ENCODE peak calls at places on chromosomes 13 and 19, in four cellular contexts. W is glutamatergic neuron; P is HCT116; Q is CD4-positive, alpha-beta T cell. B is an unnamed sample.

GRCh38 chr19:45468159-45468651 is 409 bp downstream of the FOSB start:
- DNase-seq in P (no peak), Q (peak), W (no peak), B (no peak)

GRCh38 chr19:31541396-31541795 is 192.2 kb upstream of the TSHZ3 start:
- DNase-seq in W (no peak), P (no peak), Q (no peak), B (no peak)

GRCh38 chr13:48559638-48560320 is 26.9 kb upstream of the RCBTB2 start:
- DNase-seq in P (no peak), Q (no peak), W (no peak), B (peak)

GRCh38 chr19:44021221-44021620 is 4.0 kb upstream of the ZNF222 start:
- DNase-seq in Q (no peak), W (no peak), P (no peak), B (no peak)

GRCh38 chr19:3658004-3658822 is 31.6 kb upstream of the CACTIN start:
- DNase-seq in W (no peak), P (no peak), Q (no peak), B (no peak)

GRCh38 chr13:23547000-23547590 is 23.1 kb upstream of the TNFRSF19 start:
- DNase-seq in Q (no peak), P (no peak), W (peak), B (peak)

GRCh38 chr13:27461940-27462584 is 11.7 kb upstream of the MTIF3 start:
- DNase-seq in P (no peak), W (peak), Q (no peak), B (no peak)

GRCh38 chr19:48511800-48512503 is at the start of gene LMTK3:
- DNase-seq in Q (peak), W (peak), P (no peak), B (no peak)

GRCh38 chr19:2191456-2191931 is 27.8 kb downstream of the DOT1L start:
- DNase-seq in Q (no peak), W (no peak), P (no peak), B (no peak)

GRCh38 chr19:35852029-35852780 is at the start of gene NPHS1:
- DNase-seq in P (no peak), W (no peak), Q (no peak), B (no peak)

GRCh38 chr13:65275838-65276630 is 1954.1 kb downstream of the PCDH9 start:
- DNase-seq in Q (no peak), W (no peak), P (no peak), B (no peak)

GRCh38 chr19:7476241-7476640 is 12.6 kb downstream of the PEX11G start:
- DNase-seq in P (no peak), W (no peak), Q (no peak), B (no peak)

GRCh38 chr19:30696514-30696913 is 324.3 kb downstream of the ZNF536 start:
- DNase-seq in Q (no peak), W (peak), P (no peak), B (no peak)

GRCh38 chr19:2856457-2857055 is 10.6 kb upstream of the ZNF556 start:
- DNase-seq in W (no peak), Q (no peak), P (no peak), B (no peak)

GRCh38 chr19:35529241-35530218 is 1.4 kb upstream of the SBSN start:
- DNase-seq in W (no peak), Q (no peak), P (no peak), B (no peak)

GRCh38 chr19:43527860-43528622 is 1.0 kb upstream of the ETHE1 start:
- DNase-seq in Q (no peak), W (no peak), P (no peak), B (peak)

GRCh38 chr19:16571283-16571682 is 932 bp downstream of the SLC35E1 start:
- DNase-seq in W (no peak), Q (no peak), P (no peak), B (peak)

GRCh38 chr13:33265607-33266006 is 19.9 kb downstream of the STARD13 start:
- DNase-seq in Q (no peak), W (no peak), P (no peak), B (no peak)

GRCh38 chr19:54648129-54648528 is 14.7 kb upstream of the LILRB4 start:
- DNase-seq in W (no peak), Q (no peak), P (no peak), B (no peak)

GRCh38 chr13:73822671-73823592 is 311.3 kb downstream of the KLF12 start:
- DNase-seq in Q (no peak), P (no peak), W (no peak), B (no peak)

GRCh38 chr13:39353988-39354387 is 249.0 kb downstream of the LHFPL6 start:
- DNase-seq in W (no peak), Q (no peak), P (no peak), B (no peak)

GRCh38 chr19:13286195-13286985 is 136.2 kb downstream of the IER2 start:
- DNase-seq in P (no peak), Q (no peak), W (no peak), B (no peak)

GRCh38 chr13:94667190-94667589 is 45.2 kb downstream of the SOX21 start:
- DNase-seq in Q (no peak), P (no peak), W (no peak), B (no peak)

GRCh38 chr13:56332671-56333070 is 808.0 kb upstream of the PRR20A start:
- DNase-seq in P (no peak), Q (no peak), W (no peak), B (no peak)

GRCh38 chr13:98399756-98400155 is 177.2 kb downstream of the STK24 start:
- DNase-seq in P (no peak), Q (no peak), W (no peak), B (no peak)

GRCh38 chr19:35828694-35829301 is 16.2 kb upstream of the PRODH2 start:
- DNase-seq in P (no peak), W (no peak), Q (peak), B (peak)

GRCh38 chr19:49916839-49917733 is 11.9 kb upstream of the ATF5 start:
- DNase-seq in Q (no peak), P (no peak), W (no peak), B (no peak)

GRCh38 chr19:41924151-41925145 is 3.8 kb downstream of the ERFL start:
- DNase-seq in P (no peak), W (no peak), Q (no peak), B (no peak)

GRCh38 chr13:47929156-47929555 is 71.9 kb downstream of the SUCLA2 start:
- DNase-seq in P (no peak), W (no peak), Q (no peak), B (no peak)

GRCh38 chr13:76991432-76991795 is 467 bp upstream of the CLN5 start:
- DNase-seq in Q (peak), W (no peak), P (no peak), B (no peak)

GRCh38 chr19:41128692-41129091 is 14.5 kb downstream of the CYP2F1 start:
- DNase-seq in P (no peak), W (no peak), Q (no peak), B (no peak)

GRCh38 chr19:44303976-44304568 is 753 bp downstream of the ZNF235 start:
- DNase-seq in P (no peak), Q (no peak), W (no peak), B (peak)

GRCh38 chr19:52170863-52171320 is 529 bp downstream of the ZNF836 start:
- DNase-seq in W (peak), Q (no peak), P (no peak), B (no peak)

GRCh38 chr13:40609972-40610726 is 56.3 kb downstream of the FOXO1 start:
- DNase-seq in Q (no peak), P (no peak), W (no peak), B (no peak)

GRCh38 chr13:106151056-106151699 is 384.3 kb downstream of the EFNB2 start:
- DNase-seq in Q (no peak), W (no peak), P (peak), B (peak)

GRCh38 chr13:47656651-47657050 is 344.4 kb downstream of the SUCLA2 start:
- DNase-seq in P (no peak), W (no peak), Q (no peak), B (no peak)

GRCh38 chr19:3284759-3285646 is 60.5 kb downstream of the CELF5 start:
- DNase-seq in Q (peak), W (peak), P (peak), B (peak)